ENCODE peak calls at places on chromosomes 6 and 20, in five cellular contexts. Z, Y, F, V and N are unnamed samples. For H3K4me1, the result is how much of the 10 kb centered on the place peaks cover.

GRCh38 chr6:116557863-116558262 is 4.3 kb downstream of the CALHM4 start:
- DNase-seq in Z (no peak), Y (no peak), F (peak), V (no peak), N (no peak)

GRCh38 chr20:51366155-51366886 is 176.2 kb downstream of the NFATC2 start:
- DNase-seq in Z (no peak), Y (peak), F (peak), V (no peak), N (peak)

GRCh38 chr6:37127961-37128862 is 41.7 kb upstream of the PIM1 start:
- DNase-seq in Z (no peak), Y (no peak), F (peak), V (peak), N (no peak)

GRCh38 chr20:731891-732560 is 36.3 kb downstream of the SLC52A3 start:
- DNase-seq in Z (no peak), Y (no peak), F (no peak), V (no peak), N (no peak)

GRCh38 chr6:113352029-113352801 is 504.9 kb upstream of the MARCKS start:
- DNase-seq in Z (no peak), Y (no peak), F (peak), V (no peak), N (no peak)

GRCh38 chr6:130848945-130849344 is 21.7 kb downstream of the SMLR1 start:
- DNase-seq in Z (no peak), Y (no peak), F (no peak), V (no peak), N (no peak)

GRCh38 chr6:31690231-31691077 is 9.6 kb upstream of the LY6G5C start:
- DNase-seq in Z (no peak), Y (no peak), F (peak), V (no peak), N (no peak)

GRCh38 chr20:61572312-61572711 is 320.3 kb downstream of the CDH4 start:
- DNase-seq in Z (peak), Y (no peak), F (no peak), V (no peak), N (no peak)

GRCh38 chr6:163438940-163439335 is 24.4 kb downstream of the QKI start:
- DNase-seq in Z (peak), Y (peak), F (no peak), V (peak), N (no peak)

GRCh38 chr6:71107935-71108420 is 151.1 kb upstream of the B3GAT2 start:
- DNase-seq in Z (no peak), Y (no peak), F (no peak), V (no peak), N (no peak)

GRCh38 chr20:23379772-23380171 is 17.8 kb downstream of the GZF1 start:
- DNase-seq in Z (no peak), Y (no peak), F (no peak), V (no peak), N (no peak)

GRCh38 chr20:32625996-32626395 is 40.9 kb upstream of the NOL4L start:
- DNase-seq in Z (no peak), Y (no peak), F (no peak), V (no peak), N (no peak)

GRCh38 chr6:38725414-38726183 is 10.5 kb downstream of the DNAH8 start:
- DNase-seq in Z (no peak), Y (no peak), F (no peak), V (no peak), N (no peak)

GRCh38 chr20:25864326-25864970 is 167.8 kb upstream of the ZNF337 start:
- DNase-seq in Z (no peak), Y (no peak), F (no peak), V (no peak), N (no peak)

GRCh38 chr20:47749367-47749766 is 35.9 kb downstream of the SULF2 start:
- DNase-seq in Z (no peak), Y (peak), F (no peak), V (no peak), N (no peak)

GRCh38 chr20:63628246-63628975 is 1.5 kb upstream of the GMEB2 start:
- DNase-seq in Z (peak), Y (no peak), F (peak), V (peak), N (peak)

GRCh38 chr20:6630494-6630893 is 137.0 kb upstream of the BMP2 start:
- DNase-seq in Z (no peak), Y (no peak), F (no peak), V (no peak), N (no peak)

GRCh38 chr6:128305976-128306375 is 214.4 kb downstream of the PTPRK start:
- DNase-seq in Z (no peak), Y (no peak), F (no peak), V (no peak), N (no peak)

GRCh38 chr6:31791324-31792089 is 4.0 kb downstream of the VARS1 start:
- DNase-seq in Z (no peak), Y (no peak), F (no peak), V (no peak), N (peak)

GRCh38 chr6:132282696-132283095 is 118.6 kb downstream of the MOXD1 start:
- DNase-seq in Z (no peak), Y (no peak), F (no peak), V (no peak), N (no peak)

GRCh38 chr6:41901882-41902519 is 6.8 kb upstream of the USP49 start:
- DNase-seq in Z (no peak), Y (no peak), F (no peak), V (no peak), N (no peak)

GRCh38 chr20:42260216-42260615 is 642.0 kb upstream of the CHD6 start:
- DNase-seq in Z (no peak), Y (no peak), F (no peak), V (no peak), N (no peak)

GRCh38 chr20:38782275-38782674 is 23.2 kb upstream of the PPP1R16B start:
- DNase-seq in Z (no peak), Y (no peak), F (no peak), V (peak), N (no peak)

GRCh38 chr6:32639440-32640394 is 2.5 kb downstream of the HLA-DQA1 start:
- DNase-seq in Z (no peak), Y (no peak), F (no peak), V (no peak), N (no peak)

GRCh38 chr20:44537993-44538392 is 16.1 kb upstream of the SERINC3 start:
- DNase-seq in Z (no peak), Y (no peak), F (no peak), V (no peak), N (no peak)

GRCh38 chr6:139985236-139985815 is 610.9 kb upstream of the CITED2 start:
- DNase-seq in Z (no peak), Y (no peak), F (no peak), V (no peak), N (no peak)

GRCh38 chr6:111844376-111844775 is 28.9 kb downstream of the FYN start:
- DNase-seq in Z (no peak), Y (no peak), F (no peak), V (no peak), N (no peak)
- H3K4me1 ChIP-seq in Z (half or more), Y (under half), F (under half), V (under half), N (under half)

GRCh38 chr6:30491963-30492616 is 2.8 kb downstream of the HLA-E start:
- DNase-seq in Z (no peak), Y (no peak), F (no peak), V (no peak), N (no peak)
- H3K4me3 ChIP-seq in Z (peak), Y (peak), F (no peak), V (peak), N (peak)

GRCh38 chr20:13650474-13650873 is 11.7 kb upstream of the TASP1 start:
- DNase-seq in Z (no peak), Y (no peak), F (no peak), V (no peak), N (no peak)

GRCh38 chr20:13654463-13655023 is 15.8 kb upstream of the TASP1 start:
- DNase-seq in Z (no peak), Y (no peak), F (no peak), V (no peak), N (no peak)

GRCh38 chr20:13648872-13649271 is 10.1 kb upstream of the TASP1 start:
- DNase-seq in Z (no peak), Y (no peak), F (no peak), V (no peak), N (no peak)

GRCh38 chr20:13648291-13648690 is 9.6 kb upstream of the TASP1 start:
- DNase-seq in Z (no peak), Y (peak), F (no peak), V (no peak), N (no peak)

DNA sequence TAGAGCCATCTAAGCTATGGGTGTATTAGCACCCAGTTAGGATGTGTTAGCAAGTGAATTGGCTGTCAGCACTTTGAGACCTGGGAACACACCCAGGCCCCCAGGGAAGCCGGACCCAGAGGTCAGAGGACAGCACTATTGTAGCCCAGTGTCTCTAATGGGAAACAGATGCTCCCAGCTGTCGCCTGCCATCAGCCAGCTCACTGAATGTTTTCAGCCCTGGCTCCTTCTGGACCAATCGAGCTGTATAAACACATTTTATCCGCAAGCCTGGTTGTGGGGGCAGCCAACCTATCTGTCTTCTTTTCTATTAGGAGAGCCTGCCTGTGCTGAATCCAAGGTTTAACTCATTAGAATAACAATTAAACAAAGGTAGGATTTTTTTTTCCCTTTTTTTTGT is 10.8 kb upstream of the TASP1 start:
- DNase-seq in Z (no peak), Y (peak), F (no peak), V (no peak), N (peak)
- H3K4me1 ChIP-seq in Z (under half), Y (under half), F (under half), V (under half), N (under half)

GRCh38 chr6:159170333-159170672 is 1.1 kb downstream of the FNDC1 start:
- DNase-seq in Z (no peak), Y (no peak), F (no peak), V (no peak), N (no peak)

GRCh38 chr6:159169557-159170332 is 545 bp downstream of the FNDC1 start:
- DNase-seq in Z (peak), Y (no peak), F (no peak), V (no peak), N (no peak)

GRCh38 chr6:159168536-159169192 is 536 bp upstream of the FNDC1 start:
- DNase-seq in Z (peak), Y (peak), F (no peak), V (peak), N (no peak)

GRCh38 chr6:159170999-159171712 is 2.0 kb downstream of the FNDC1 start:
- DNase-seq in Z (no peak), Y (peak), F (no peak), V (no peak), N (peak)

DNA sequence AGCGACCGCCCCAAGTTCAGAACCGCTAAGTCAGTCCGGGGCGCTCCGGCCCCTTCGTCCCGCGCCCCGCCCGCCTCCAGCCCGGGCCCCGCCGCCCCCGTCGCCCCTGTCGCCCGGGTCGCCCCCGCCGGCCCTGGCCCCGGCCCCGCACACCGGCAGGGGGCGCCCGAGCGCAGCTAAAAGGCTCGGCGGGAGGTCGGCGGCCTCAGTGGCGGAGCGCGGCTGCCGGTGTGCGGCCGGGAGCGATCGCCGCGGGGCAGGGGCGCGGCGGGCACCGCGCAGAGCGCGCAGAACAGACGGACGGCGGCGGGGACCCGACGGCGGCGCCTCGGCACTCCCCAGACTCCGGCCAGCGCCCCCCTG is at the start of gene FNDC1:
- DNase-seq in Z (peak), Y (no peak), F (peak), V (no peak), N (no peak)
- H3K4me3 ChIP-seq in Z (peak), Y (peak), F (no peak), V (no peak), N (peak)

GRCh38 chr6:137216875-137217553 is 2.2 kb downstream of the IFNGR1 start:
- DNase-seq in Z (no peak), Y (no peak), F (no peak), V (no peak), N (no peak)

GRCh38 chr6:137219664-137220252 is 573 bp upstream of the IFNGR1 start:
- DNase-seq in Z (no peak), Y (no peak), F (no peak), V (no peak), N (no peak)

GRCh38 chr6:137217801-137218472 is 1.2 kb downstream of the IFNGR1 start:
- DNase-seq in Z (peak), Y (peak), F (no peak), V (peak), N (no peak)

GRCh38 chr6:137218917-137219663 is at the start of gene IFNGR1:
- DNase-seq in Z (peak), Y (peak), F (peak), V (peak), N (peak)

DNA sequence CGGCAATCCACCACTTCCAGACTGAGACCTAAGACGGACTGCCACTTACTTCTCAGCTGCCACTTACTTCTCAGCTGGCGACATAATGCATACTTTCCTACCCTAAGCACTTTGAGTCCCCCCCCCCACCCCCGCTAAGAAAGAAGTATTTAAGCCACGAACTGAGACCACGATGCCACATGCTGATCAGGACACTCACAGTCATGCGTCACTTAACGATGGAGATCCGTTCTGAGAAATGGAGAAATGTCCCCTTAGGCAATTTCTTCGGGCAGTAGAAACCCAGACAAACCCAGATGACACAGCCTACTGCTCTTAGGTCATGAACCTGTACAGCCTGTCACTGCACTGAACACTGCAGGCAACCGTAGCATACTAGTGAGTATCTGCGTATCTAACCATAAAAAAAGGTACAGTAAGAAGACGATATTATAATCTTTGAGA is 690 bp downstream of the IFNGR1 start:
- DNase-seq in Z (no peak), Y (peak), F (peak), V (peak), N (peak)
- H3K4me1 ChIP-seq in Z (half or more), Y (under half), F (under half), V (under half), N (half or more)